ENCODE peak calls at places on chromosome 17, in nine cellular contexts. Q is GM23338; C is astrocyte of the spinal cord; Z is activated CD4-positive, CD25-positive, alpha-beta regulatory T cell treated with anti-CD3 and anti-CD28 coated beads, Interleukin-2, amount 50 U/mL, for 16 hours; H is activated CD4-positive, alpha-beta T cell treated with anti-CD3 and anti-CD28 coated beads for 1 hour; O is iPS-NIHi11; B is A172; E is spleen; G is HCEC 1CT. I is an unnamed sample.

GRCh38 chr17:55570360-55570759 is 59.1 kb upstream of the SMIM36 start:
- DNase-seq in Q (no peak), C (no peak), Z (no peak), H (no peak), O (no peak), B (no peak), E (no peak), G (no peak), I (no peak)

GRCh38 chr17:56310780-56311179 is 157.5 kb downstream of the ANKFN1 start:
- DNase-seq in Q (no peak), C (no peak), Z (no peak), H (no peak), O (no peak), B (no peak), E (no peak), G (no peak), I (no peak)

GRCh38 chr17:63418540-63418939 is 27.6 kb downstream of the CYB561 start:
- DNase-seq in Q (no peak), C (no peak), Z (no peak), H (no peak), O (no peak), B (no peak), E (no peak), G (no peak), I (no peak)

GRCh38 chr17:66777689-66778225 is 57.2 kb upstream of the CACNG5 start:
- DNase-seq in Q (peak; percentile 93), C (peak; percentile 57), Z (no peak), H (no peak), O (peak; percentile 72), B (no peak), E (no peak), G (no peak), I (no peak)

GRCh38 chr17:44792276-44792675 is 33.5 kb downstream of the ADAM11 start:
- DNase-seq in Q (no peak), C (peak; percentile 43), Z (no peak), H (no peak), O (no peak), B (peak; percentile 69), E (no peak), G (peak; percentile 69), I (no peak)

GRCh38 chr17:66438101-66438500 is 135.7 kb downstream of the PRKCA start:
- DNase-seq in Q (no peak), C (no peak), Z (no peak), H (no peak), O (no peak), B (no peak), E (no peak), G (no peak), I (no peak)

GRCh38 chr17:56707312-56708219 is 114.1 kb downstream of the NOG start:
- DNase-seq in Q (peak; percentile 65), C (no peak), Z (no peak), H (no peak), O (peak; percentile 68), B (peak; percentile 68), E (no peak), G (peak; percentile 60), I (no peak)

GRCh38 chr17:58576679-58577367 is 62.4 kb upstream of the MTMR4 start:
- DNase-seq in Q (no peak), C (no peak), Z (no peak), H (no peak), O (no peak), B (peak; percentile 22), E (no peak), G (peak; percentile 22), I (no peak)

GRCh38 chr17:77609553-77610517 is 348.7 kb upstream of the TNRC6C start:
- DNase-seq in Q (no peak), C (no peak), Z (peak; percentile 31), H (peak; percentile 40), O (no peak), B (no peak), E (peak; percentile 82), G (no peak), I (no peak)

GRCh38 chr17:17570207-17570797 is 21.2 kb downstream of the PEMT start:
- DNase-seq in Q (peak; percentile 58), C (peak; percentile 17), Z (no peak), H (no peak), O (peak; percentile 70), B (peak; percentile 37), E (no peak), G (peak; percentile 15), I (no peak)

GRCh38 chr17:34713687-34714086 is 134.3 kb downstream of the TMEM132E start:
- DNase-seq in Q (no peak), C (no peak), Z (no peak), H (no peak), O (no peak), B (no peak), E (no peak), G (no peak), I (peak; percentile 39)